ENCODE peak calls at places on chromosomes 7 and 10, in six cellular contexts. I is HCT116, R is PC-3, C is GM23248, Q is neural progenitor cell, D is IMR-90. U is an unnamed sample. For H3K4me1, the result is how much of the 10 kb centered on the place peaks cover.

GRCh38 chr7:70384891-70385290 is 747.1 kb upstream of the GALNT17 start:
- DNase-seq in Q (no peak), I (no peak), R (no peak), C (peak), D (peak), U (no peak)

GRCh38 chr10:70272925-70273316 is 10.9 kb downstream of the NPFFR1 start:
- DNase-seq in I (no peak), Q (no peak), R (peak), C (peak), D (peak), U (peak)

GRCh38 chr10:118870467-118871243 is 115.9 kb upstream of the CACUL1 start:
- DNase-seq in R (peak), C (peak), Q (peak), I (no peak), D (peak), U (no peak)

GRCh38 chr7:140079121-140079536 is 16.4 kb upstream of the PARP12 start:
- DNase-seq in R (peak), C (peak), Q (peak), I (no peak), D (peak), U (no peak)

GRCh38 chr7:92680458-92680857 is 90.3 kb upstream of the FAM133B start:
- DNase-seq in D (peak), Q (no peak), I (no peak), R (no peak), C (peak), U (no peak)

GRCh38 chr7:36506820-36507219 is 117.2 kb downstream of the ANLN start:
- DNase-seq in R (peak), C (peak), Q (no peak), I (peak), D (peak), U (no peak)

GRCh38 chr7:19958309-19958896 is 185.0 kb upstream of the TMEM196 start:
- DNase-seq in D (peak), Q (no peak), R (peak), C (peak), I (peak), U (no peak)

GRCh38 chr10:82949816-82950575 is 1075.0 kb downstream of the NRG3 start:
- DNase-seq in I (no peak), C (no peak), R (no peak), D (no peak), Q (no peak), U (no peak)

GRCh38 chr10:126425051-126425450 is 36.8 kb upstream of the ADAM12 start:
- DNase-seq in D (no peak), C (no peak), R (no peak), Q (no peak), I (no peak), U (no peak)

GRCh38 chr7:41698726-41699125 is 4.2 kb downstream of the INHBA start:
- DNase-seq in Q (no peak), I (no peak), D (peak), C (peak), R (peak), U (no peak)

GRCh38 chr10:15453462-15453861 is 82.4 kb upstream of the FAM171A1 start:
- DNase-seq in R (no peak), C (no peak), D (no peak), I (no peak), Q (no peak), U (no peak)

GRCh38 chr10:69332278-69333010 is 54.1 kb downstream of the HK1 start:
- DNase-seq in R (no peak), C (peak), I (no peak), Q (no peak), D (no peak), U (no peak)

GRCh38 chr7:22052221-22052639 is 106.5 kb upstream of the CDCA7L start:
- DNase-seq in Q (peak), R (peak), I (no peak), C (peak), D (no peak), U (no peak)

GRCh38 chr10:133592716-133593115 is 27.3 kb upstream of the SYCE1 start:
- DNase-seq in Q (no peak), I (no peak), D (no peak), C (no peak), R (no peak), U (no peak)

GRCh38 chr10:52394246-52394645 is 80.2 kb downstream of the DKK1 start:
- DNase-seq in R (no peak), I (no peak), Q (no peak), C (no peak), D (no peak), U (no peak)

DNA sequence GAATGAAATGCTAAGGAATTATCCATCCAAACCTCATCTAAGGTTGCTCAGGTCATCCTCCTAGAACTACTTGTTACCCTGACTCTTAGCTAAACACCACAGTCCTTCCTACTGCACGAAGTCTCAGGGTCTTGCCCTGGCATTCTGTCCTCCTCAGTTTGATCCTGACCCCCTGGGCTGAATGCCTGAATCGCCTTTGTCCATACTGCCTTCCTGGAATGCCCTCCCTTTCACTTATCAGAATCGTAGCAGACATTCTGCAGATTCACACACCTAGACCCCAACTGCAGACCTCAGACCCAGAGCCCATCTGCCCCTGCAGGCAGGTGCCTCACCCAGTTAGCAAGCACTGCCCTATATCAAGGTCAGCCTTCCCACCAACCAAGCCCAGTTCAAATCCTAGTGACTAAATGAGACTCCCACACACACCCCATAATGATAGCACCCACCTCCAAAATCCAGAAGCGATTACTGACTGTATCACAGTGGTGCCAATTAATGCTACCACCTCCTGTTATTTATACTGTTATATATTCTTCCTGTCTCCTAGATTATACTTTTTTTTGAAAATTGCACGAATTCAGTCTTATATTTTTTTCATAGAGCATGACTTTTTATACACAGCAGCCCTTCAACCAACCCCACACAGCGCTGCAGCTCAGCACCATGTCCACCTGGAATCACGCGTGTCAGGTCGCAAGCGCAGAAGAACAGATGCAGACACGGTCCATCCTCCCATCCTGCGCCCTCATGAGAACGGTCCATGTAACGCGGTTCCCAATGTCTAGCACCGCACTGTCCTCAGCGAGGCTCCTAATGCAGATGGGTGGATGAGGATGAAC is 3.7 kb downstream of the PARD3 start:
- DNase-seq in R (no peak), D (no peak), Q (peak), C (no peak), I (no peak), U (no peak)
- H3K4me1 ChIP-seq in R (under half), D (under half), Q (under half), C (under half), I (under half), U (under half)

DNA sequence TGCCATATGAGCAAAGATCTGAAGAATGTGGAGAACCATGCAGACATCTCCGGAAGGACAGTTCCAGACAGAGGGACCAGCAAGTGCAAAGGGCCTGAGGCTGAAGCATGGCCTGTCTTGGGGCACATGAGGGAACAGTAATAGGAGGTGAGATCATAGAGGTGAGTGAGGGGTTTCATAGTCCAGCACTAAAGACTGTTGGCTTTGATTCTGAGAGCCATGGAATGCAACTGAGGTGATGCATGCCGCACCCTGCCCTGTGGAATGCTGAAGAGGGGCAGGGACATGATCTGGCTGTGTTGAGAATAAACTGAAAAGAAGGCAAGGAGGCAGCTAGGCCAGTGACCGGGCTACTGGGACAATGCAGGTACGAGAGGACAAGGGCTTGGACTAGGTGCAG is 253.1 kb upstream of the KLF14 start:
- DNase-seq in D (no peak), I (no peak), Q (no peak), R (peak), C (no peak), U (no peak)
- H3K9ac ChIP-seq in D (no peak), I (peak), Q (no peak), R (no peak), C (peak), U (no peak)

GRCh38 chr7:151352512-151352911 is 10.9 kb downstream of the NUB1 start:
- DNase-seq in D (no peak), C (no peak), I (no peak), R (no peak), Q (no peak), U (no peak)
- H3K27ac ChIP-seq in D (no peak), C (no peak), I (no peak), R (no peak), Q (no peak), U (no peak)

GRCh38 chr10:71728218-71728737 is 8.7 kb upstream of the C10orf105 start:
- DNase-seq in D (no peak), C (peak), R (no peak), Q (peak), I (no peak), U (peak)
- H3K4me1 ChIP-seq in D (under half), C (under half), R (under half), Q (under half), I (under half), U (half or more)

GRCh38 chr10:124551755-124552154 is 90.1 kb downstream of the LHPP start:
- DNase-seq in R (no peak), C (no peak), D (no peak), I (no peak), Q (no peak), U (no peak)
- H3K9ac ChIP-seq in R (no peak), C (no peak), D (no peak), I (no peak), Q (no peak), U (no peak)